ENCODE peak calls at places on chromosome X, in four cellular contexts. One of them, this sample, is unnamed.

GRCh38 chrX:124440674-124441073 is 94.3 kb downstream of the SH2D1A start:
- DNase-seq in stomach: no peak
- DNase-seq in CD8-positive, alpha-beta T cell: no peak
- DNase-seq in lower lobe of right lung: no peak
- DNase-seq in this sample: no peak

GRCh38 chrX:17170973-17171372 is 204.0 kb upstream of the NHS start:
- DNase-seq in stomach: no peak
- DNase-seq in CD8-positive, alpha-beta T cell: no peak
- DNase-seq in lower lobe of right lung: no peak
- DNase-seq in this sample: no peak

GRCh38 chrX:16778545-16778944 is 7.7 kb upstream of the TXLNG start:
- DNase-seq in stomach: no peak
- DNase-seq in CD8-positive, alpha-beta T cell: no peak
- DNase-seq in lower lobe of right lung: no peak
- DNase-seq in this sample: no peak

GRCh38 chrX:56468441-56468840 is 95.0 kb upstream of the UBQLN2 start:
- DNase-seq in stomach: no peak
- DNase-seq in CD8-positive, alpha-beta T cell: no peak
- DNase-seq in lower lobe of right lung: no peak
- DNase-seq in this sample: no peak

GRCh38 chrX:28609917-28610613 is 22.8 kb downstream of the IL1RAPL1 start:
- DNase-seq in stomach: peak
- DNase-seq in CD8-positive, alpha-beta T cell: no peak
- DNase-seq in lower lobe of right lung: no peak
- DNase-seq in this sample: no peak

GRCh38 chrX:151711787-151712186 is 4.0 kb upstream of the FATE1 start:
- DNase-seq in stomach: no peak
- DNase-seq in CD8-positive, alpha-beta T cell: no peak
- DNase-seq in lower lobe of right lung: no peak
- DNase-seq in this sample: no peak

GRCh38 chrX:7147978-7148824 is at the start of gene PUDP:
- DNase-seq in stomach: peak
- DNase-seq in CD8-positive, alpha-beta T cell: peak
- DNase-seq in lower lobe of right lung: peak
- DNase-seq in this sample: peak

GRCh38 chrX:12955882-12956703 is 18.8 kb upstream of the TMSB4X start:
- DNase-seq in stomach: peak
- DNase-seq in CD8-positive, alpha-beta T cell: peak
- DNase-seq in lower lobe of right lung: peak
- DNase-seq in this sample: peak

GRCh38 chrX:47384502-47384901 is 14.1 kb downstream of the ZNF157 start:
- DNase-seq in stomach: peak
- DNase-seq in CD8-positive, alpha-beta T cell: peak
- DNase-seq in lower lobe of right lung: peak
- DNase-seq in this sample: peak

GRCh38 chrX:28966335-28966734 is 379.1 kb downstream of the IL1RAPL1 start:
- DNase-seq in stomach: no peak
- DNase-seq in CD8-positive, alpha-beta T cell: no peak
- DNase-seq in lower lobe of right lung: no peak
- DNase-seq in this sample: no peak